ENCODE peak calls at places on chromosomes 1 and 21, in seven cellular contexts. One of them, this sample, is unnamed.

GRCh38 chr1:215476541-215476940 is 90.6 kb upstream of the KCTD3 start:
- DNase-seq in left colon: no peak
- DNase-seq in Peyer's patch: no peak
- DNase-seq in body of pancreas: no peak
- DNase-seq in C1 segment of cervical spinal cord: no peak
- DNase-seq in LHCN-M2: peak; percentile 79
- DNase-seq in activated CD4-positive, alpha-beta T cell treated with anti-CD3 and anti-CD28 coated beads, Interleukin-2, amount 50 U/mL, for 1 hour: no peak
- DNase-seq in this sample: no peak

GRCh38 chr1:185044981-185045792 is at the start of gene RNF2:
- DNase-seq in left colon: peak; percentile 86
- DNase-seq in Peyer's patch: peak; percentile 79
- DNase-seq in body of pancreas: peak; percentile 75
- DNase-seq in C1 segment of cervical spinal cord: peak; percentile 78
- DNase-seq in LHCN-M2: peak; percentile 66
- DNase-seq in activated CD4-positive, alpha-beta T cell treated with anti-CD3 and anti-CD28 coated beads, Interleukin-2, amount 50 U/mL, for 1 hour: peak; percentile 74
- DNase-seq in this sample: peak; percentile 82

GRCh38 chr1:4825841-4826450 is 171.5 kb downstream of the AJAP1 start:
- DNase-seq in left colon: no peak
- DNase-seq in Peyer's patch: no peak
- DNase-seq in body of pancreas: no peak
- DNase-seq in C1 segment of cervical spinal cord: no peak
- DNase-seq in LHCN-M2: no peak
- DNase-seq in activated CD4-positive, alpha-beta T cell treated with anti-CD3 and anti-CD28 coated beads, Interleukin-2, amount 50 U/mL, for 1 hour: no peak
- DNase-seq in this sample: no peak

GRCh38 chr21:41926807-41927171 is 27.0 kb downstream of the C2CD2 start:
- DNase-seq in left colon: no peak
- DNase-seq in Peyer's patch: no peak
- DNase-seq in body of pancreas: no peak
- DNase-seq in C1 segment of cervical spinal cord: no peak
- DNase-seq in LHCN-M2: no peak
- DNase-seq in activated CD4-positive, alpha-beta T cell treated with anti-CD3 and anti-CD28 coated beads, Interleukin-2, amount 50 U/mL, for 1 hour: no peak
- DNase-seq in this sample: no peak

GRCh38 chr1:173505401-173505800 is 28.3 kb downstream of the PRDX6 start:
- DNase-seq in left colon: no peak
- DNase-seq in Peyer's patch: no peak
- DNase-seq in body of pancreas: no peak
- DNase-seq in C1 segment of cervical spinal cord: no peak
- DNase-seq in LHCN-M2: no peak
- DNase-seq in activated CD4-positive, alpha-beta T cell treated with anti-CD3 and anti-CD28 coated beads, Interleukin-2, amount 50 U/mL, for 1 hour: no peak
- DNase-seq in this sample: no peak

GRCh38 chr1:197572169-197572568 is 203.1 kb downstream of the DENND1B start:
- DNase-seq in left colon: no peak
- DNase-seq in Peyer's patch: no peak
- DNase-seq in body of pancreas: no peak
- DNase-seq in C1 segment of cervical spinal cord: no peak
- DNase-seq in LHCN-M2: no peak
- DNase-seq in activated CD4-positive, alpha-beta T cell treated with anti-CD3 and anti-CD28 coated beads, Interleukin-2, amount 50 U/mL, for 1 hour: no peak
- DNase-seq in this sample: no peak

GRCh38 chr1:184646824-184647223 is 107.8 kb downstream of the EDEM3 start:
- DNase-seq in left colon: no peak
- DNase-seq in Peyer's patch: no peak
- DNase-seq in body of pancreas: no peak
- DNase-seq in C1 segment of cervical spinal cord: no peak
- DNase-seq in LHCN-M2: no peak
- DNase-seq in activated CD4-positive, alpha-beta T cell treated with anti-CD3 and anti-CD28 coated beads, Interleukin-2, amount 50 U/mL, for 1 hour: no peak
- DNase-seq in this sample: no peak

GRCh38 chr1:211323156-211324063 is 3.2 kb upstream of the TRAF5 start:
- DNase-seq in left colon: peak; percentile 72
- DNase-seq in Peyer's patch: peak; percentile 81
- DNase-seq in body of pancreas: peak; percentile 68
- DNase-seq in C1 segment of cervical spinal cord: no peak
- DNase-seq in LHCN-M2: peak; percentile 59
- DNase-seq in activated CD4-positive, alpha-beta T cell treated with anti-CD3 and anti-CD28 coated beads, Interleukin-2, amount 50 U/mL, for 1 hour: peak; percentile 61
- DNase-seq in this sample: no peak

GRCh38 chr1:6002714-6003501 is 10.7 kb upstream of the NPHP4 start:
- DNase-seq in left colon: no peak
- DNase-seq in Peyer's patch: no peak
- DNase-seq in body of pancreas: no peak
- DNase-seq in C1 segment of cervical spinal cord: no peak
- DNase-seq in LHCN-M2: no peak
- DNase-seq in activated CD4-positive, alpha-beta T cell treated with anti-CD3 and anti-CD28 coated beads, Interleukin-2, amount 50 U/mL, for 1 hour: no peak
- DNase-seq in this sample: no peak